ENCODE peak calls at places on chromosomes 2 and 18, in eight cellular contexts. One of them, this sample, is unnamed.
A peak's percentile ranks its signal among the peaks of the same experiment; 100 is the strongest.

GRCh38 chr2:228681426-228681825 is 499.9 kb upstream of the SPHKAP start:
- DNase-seq in fibroblast of lung: peak; percentile 79
- DNase-seq in CD8-positive, alpha-beta T cell: no peak
- DNase-seq in hepatocyte: peak; percentile 62
- DNase-seq in bronchial epithelial cell: peak; percentile 59
- DNase-seq in fibroblast of pulmonary artery: peak; percentile 76
- DNase-seq in AG04450: no peak
- DNase-seq in cardiac muscle cell: peak; percentile 81
- DNase-seq in this sample: no peak

GRCh38 chr18:58721586-58722160 is 50.4 kb downstream of the MALT1 start:
- DNase-seq in fibroblast of lung: no peak
- DNase-seq in CD8-positive, alpha-beta T cell: no peak
- DNase-seq in hepatocyte: no peak
- DNase-seq in bronchial epithelial cell: no peak
- DNase-seq in fibroblast of pulmonary artery: no peak
- DNase-seq in AG04450: no peak
- DNase-seq in cardiac muscle cell: no peak
- DNase-seq in this sample: no peak

GRCh38 chr2:197848602-197849001 is 44.2 kb downstream of the PLCL1 start:
- DNase-seq in fibroblast of lung: no peak
- DNase-seq in CD8-positive, alpha-beta T cell: no peak
- DNase-seq in hepatocyte: no peak
- DNase-seq in bronchial epithelial cell: no peak
- DNase-seq in fibroblast of pulmonary artery: no peak
- DNase-seq in AG04450: no peak
- DNase-seq in cardiac muscle cell: no peak
- DNase-seq in this sample: no peak

GRCh38 chr2:168490015-168490874 is 34.2 kb downstream of the CERS6 start:
- DNase-seq in fibroblast of lung: peak; percentile 49
- DNase-seq in CD8-positive, alpha-beta T cell: peak; percentile 26
- DNase-seq in hepatocyte: peak; percentile 44
- DNase-seq in bronchial epithelial cell: peak; percentile 63
- DNase-seq in fibroblast of pulmonary artery: peak; percentile 31
- DNase-seq in AG04450: no peak
- DNase-seq in cardiac muscle cell: peak; percentile 35
- DNase-seq in this sample: no peak

GRCh38 chr2:229539628-229540027 is 174.7 kb downstream of the DNER start:
- DNase-seq in fibroblast of lung: no peak
- DNase-seq in CD8-positive, alpha-beta T cell: no peak
- DNase-seq in hepatocyte: no peak
- DNase-seq in bronchial epithelial cell: peak; percentile 44
- DNase-seq in fibroblast of pulmonary artery: no peak
- DNase-seq in AG04450: no peak
- DNase-seq in cardiac muscle cell: peak; percentile 1
- DNase-seq in this sample: no peak

GRCh38 chr2:73053316-73054114 is 18.0 kb downstream of the SFXN5 start:
- DNase-seq in fibroblast of lung: peak; percentile 45
- DNase-seq in CD8-positive, alpha-beta T cell: no peak
- DNase-seq in hepatocyte: no peak
- DNase-seq in bronchial epithelial cell: no peak
- DNase-seq in fibroblast of pulmonary artery: no peak
- DNase-seq in AG04450: peak; percentile 11
- DNase-seq in cardiac muscle cell: no peak
- DNase-seq in this sample: no peak

GRCh38 chr2:10544252-10544651 is 96.1 kb upstream of the ODC1 start:
- DNase-seq in fibroblast of lung: no peak
- DNase-seq in CD8-positive, alpha-beta T cell: peak; percentile 45
- DNase-seq in hepatocyte: no peak
- DNase-seq in bronchial epithelial cell: no peak
- DNase-seq in fibroblast of pulmonary artery: no peak
- DNase-seq in AG04450: no peak
- DNase-seq in cardiac muscle cell: no peak
- DNase-seq in this sample: no peak

GRCh38 chr2:6650311-6650710 is 215.4 kb downstream of the CMPK2 start:
- DNase-seq in fibroblast of lung: no peak
- DNase-seq in CD8-positive, alpha-beta T cell: no peak
- DNase-seq in hepatocyte: no peak
- DNase-seq in bronchial epithelial cell: no peak
- DNase-seq in fibroblast of pulmonary artery: no peak
- DNase-seq in AG04450: no peak
- DNase-seq in cardiac muscle cell: no peak
- DNase-seq in this sample: no peak

GRCh38 chr2:96163768-96164429 is 18.7 kb upstream of the DUSP2 start:
- DNase-seq in fibroblast of lung: no peak
- DNase-seq in CD8-positive, alpha-beta T cell: peak; percentile 75
- DNase-seq in hepatocyte: no peak
- DNase-seq in bronchial epithelial cell: no peak
- DNase-seq in fibroblast of pulmonary artery: peak; percentile 18
- DNase-seq in AG04450: no peak
- DNase-seq in cardiac muscle cell: no peak
- DNase-seq in this sample: no peak

GRCh38 chr2:142586693-142587432 is 290.6 kb upstream of the KYNU start:
- DNase-seq in fibroblast of lung: no peak
- DNase-seq in CD8-positive, alpha-beta T cell: no peak
- DNase-seq in hepatocyte: no peak
- DNase-seq in bronchial epithelial cell: no peak
- DNase-seq in fibroblast of pulmonary artery: no peak
- DNase-seq in AG04450: no peak
- DNase-seq in cardiac muscle cell: no peak
- DNase-seq in this sample: no peak

GRCh38 chr2:40034801-40035200 is 255.7 kb upstream of the THUMPD2 start:
- DNase-seq in fibroblast of lung: no peak
- DNase-seq in CD8-positive, alpha-beta T cell: no peak
- DNase-seq in hepatocyte: no peak
- DNase-seq in bronchial epithelial cell: peak; percentile 46
- DNase-seq in fibroblast of pulmonary artery: no peak
- DNase-seq in AG04450: no peak
- DNase-seq in cardiac muscle cell: no peak
- DNase-seq in this sample: no peak

GRCh38 chr2:126448611-126449010 is 207.3 kb upstream of the GYPC start:
- DNase-seq in fibroblast of lung: no peak
- DNase-seq in CD8-positive, alpha-beta T cell: no peak
- DNase-seq in hepatocyte: no peak
- DNase-seq in bronchial epithelial cell: no peak
- DNase-seq in fibroblast of pulmonary artery: no peak
- DNase-seq in AG04450: no peak
- DNase-seq in cardiac muscle cell: no peak
- DNase-seq in this sample: no peak

GRCh38 chr2:217231212-217231611 is 371.3 kb upstream of the TNP1 start:
- DNase-seq in fibroblast of lung: no peak
- DNase-seq in CD8-positive, alpha-beta T cell: no peak
- DNase-seq in hepatocyte: no peak
- DNase-seq in bronchial epithelial cell: peak; percentile 29
- DNase-seq in fibroblast of pulmonary artery: peak; percentile 18
- DNase-seq in AG04450: no peak
- DNase-seq in cardiac muscle cell: no peak
- DNase-seq in this sample: no peak

GRCh38 chr2:75200140-75200985 is 1.0 kb upstream of the TACR1 start:
- DNase-seq in fibroblast of lung: peak; percentile 42
- DNase-seq in CD8-positive, alpha-beta T cell: no peak
- DNase-seq in hepatocyte: peak; percentile 35
- DNase-seq in bronchial epithelial cell: peak; percentile 21
- DNase-seq in fibroblast of pulmonary artery: peak; percentile 33
- DNase-seq in AG04450: no peak
- DNase-seq in cardiac muscle cell: peak; percentile 40
- DNase-seq in this sample: peak; percentile 72

GRCh38 chr2:671072-671471 is 6.1 kb downstream of the TMEM18 start:
- DNase-seq in fibroblast of lung: no peak
- DNase-seq in CD8-positive, alpha-beta T cell: no peak
- DNase-seq in hepatocyte: no peak
- DNase-seq in bronchial epithelial cell: no peak
- DNase-seq in fibroblast of pulmonary artery: no peak
- DNase-seq in AG04450: no peak
- DNase-seq in cardiac muscle cell: no peak
- DNase-seq in this sample: no peak

GRCh38 chr2:25825238-25825637 is 53.0 kb downstream of the ASXL2 start:
- DNase-seq in fibroblast of lung: no peak
- DNase-seq in CD8-positive, alpha-beta T cell: peak; percentile 24
- DNase-seq in hepatocyte: no peak
- DNase-seq in bronchial epithelial cell: peak; percentile 32
- DNase-seq in fibroblast of pulmonary artery: no peak
- DNase-seq in AG04450: no peak
- DNase-seq in cardiac muscle cell: no peak
- DNase-seq in this sample: no peak

GRCh38 chr18:39591647-39592046 is 2026.0 kb upstream of the CELF4 start:
- DNase-seq in fibroblast of lung: no peak
- DNase-seq in CD8-positive, alpha-beta T cell: no peak
- DNase-seq in hepatocyte: no peak
- DNase-seq in bronchial epithelial cell: peak; percentile 3
- DNase-seq in fibroblast of pulmonary artery: no peak
- DNase-seq in AG04450: no peak
- DNase-seq in cardiac muscle cell: no peak
- DNase-seq in this sample: no peak

GRCh38 chr2:61905372-61906186 is at the start of gene COMMD1:
- DNase-seq in fibroblast of lung: peak; percentile 67
- DNase-seq in CD8-positive, alpha-beta T cell: peak; percentile 81
- DNase-seq in hepatocyte: peak; percentile 87
- DNase-seq in bronchial epithelial cell: peak; percentile 63
- DNase-seq in fibroblast of pulmonary artery: peak; percentile 74
- DNase-seq in AG04450: no peak
- DNase-seq in cardiac muscle cell: peak; percentile 80
- DNase-seq in this sample: peak; percentile 83

GRCh38 chr18:77360315-77361186 is 110.9 kb downstream of the GALR1 start:
- DNase-seq in fibroblast of lung: no peak
- DNase-seq in CD8-positive, alpha-beta T cell: no peak
- DNase-seq in hepatocyte: no peak
- DNase-seq in bronchial epithelial cell: no peak
- DNase-seq in fibroblast of pulmonary artery: no peak
- DNase-seq in AG04450: no peak
- DNase-seq in cardiac muscle cell: no peak
- DNase-seq in this sample: no peak

GRCh38 chr2:151241224-151241623 is 20.4 kb downstream of the RBM43 start:
- DNase-seq in fibroblast of lung: no peak
- DNase-seq in CD8-positive, alpha-beta T cell: no peak
- DNase-seq in hepatocyte: no peak
- DNase-seq in bronchial epithelial cell: peak; percentile 65
- DNase-seq in fibroblast of pulmonary artery: peak; percentile 33
- DNase-seq in AG04450: no peak
- DNase-seq in cardiac muscle cell: no peak
- DNase-seq in this sample: no peak

GRCh38 chr2:30664761-30665358 is 142.4 kb downstream of the CAPN13 start:
- DNase-seq in fibroblast of lung: peak; percentile 95
- DNase-seq in CD8-positive, alpha-beta T cell: no peak
- DNase-seq in hepatocyte: peak; percentile 59
- DNase-seq in bronchial epithelial cell: peak; percentile 94
- DNase-seq in fibroblast of pulmonary artery: peak; percentile 81
- DNase-seq in AG04450: peak; percentile 87
- DNase-seq in cardiac muscle cell: peak; percentile 86
- DNase-seq in this sample: no peak

GRCh38 chr2:30663806-30664205 is 143.4 kb downstream of the CAPN13 start:
- DNase-seq in fibroblast of lung: no peak
- DNase-seq in CD8-positive, alpha-beta T cell: no peak
- DNase-seq in hepatocyte: no peak
- DNase-seq in bronchial epithelial cell: no peak
- DNase-seq in fibroblast of pulmonary artery: no peak
- DNase-seq in AG04450: no peak
- DNase-seq in cardiac muscle cell: no peak
- DNase-seq in this sample: no peak

GRCh38 chr2:30665761-30666306 is 141.4 kb downstream of the CAPN13 start:
- DNase-seq in fibroblast of lung: no peak
- DNase-seq in CD8-positive, alpha-beta T cell: no peak
- DNase-seq in hepatocyte: no peak
- DNase-seq in bronchial epithelial cell: no peak
- DNase-seq in fibroblast of pulmonary artery: no peak
- DNase-seq in AG04450: no peak
- DNase-seq in cardiac muscle cell: no peak
- DNase-seq in this sample: no peak

GRCh38 chr2:30663321-30663720 is 143.9 kb downstream of the CAPN13 start:
- DNase-seq in fibroblast of lung: no peak
- DNase-seq in CD8-positive, alpha-beta T cell: no peak
- DNase-seq in hepatocyte: no peak
- DNase-seq in bronchial epithelial cell: no peak
- DNase-seq in fibroblast of pulmonary artery: no peak
- DNase-seq in AG04450: no peak
- DNase-seq in cardiac muscle cell: no peak
- DNase-seq in this sample: no peak

DNA sequence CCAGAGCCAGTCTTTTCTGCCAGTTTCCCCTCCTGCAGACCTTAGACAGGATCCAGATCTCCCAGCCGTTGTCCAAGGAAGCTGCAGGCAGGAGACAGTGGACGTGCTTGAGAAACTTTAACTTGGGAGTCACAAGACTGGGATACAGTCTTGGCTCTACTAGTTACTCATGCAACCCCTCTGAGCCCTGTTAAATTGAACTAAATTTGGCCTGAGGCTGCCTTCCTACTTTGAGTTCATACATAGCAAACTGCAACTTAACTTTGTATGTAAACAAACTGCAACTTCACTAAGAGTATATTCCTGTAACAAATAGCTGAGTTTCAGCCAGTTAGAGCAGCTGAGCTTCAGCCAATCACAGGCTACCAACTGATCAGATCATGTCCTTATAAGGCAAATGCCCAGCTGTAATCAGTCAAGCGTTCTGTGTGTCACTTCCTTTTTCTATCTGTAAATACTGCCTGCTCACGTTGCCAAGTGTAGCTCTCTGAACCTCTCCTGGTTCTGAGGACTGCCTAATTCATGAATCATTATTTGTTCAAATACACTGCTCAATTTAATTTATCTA is 140.9 kb downstream of the CAPN13 start:
- DNase-seq in fibroblast of lung: peak; percentile 99
- DNase-seq in CD8-positive, alpha-beta T cell: no peak
- DNase-seq in hepatocyte: peak; percentile 53
- DNase-seq in bronchial epithelial cell: peak; percentile 100
- DNase-seq in fibroblast of pulmonary artery: peak; percentile 96
- DNase-seq in AG04450: peak; percentile 96
- DNase-seq in cardiac muscle cell: peak; percentile 90
- DNase-seq in this sample: no peak
- H3K4me3 ChIP-seq in fibroblast of lung: no peak overlapping the region
- H3K4me3 ChIP-seq in CD8-positive, alpha-beta T cell: no peak overlapping the region
- H3K4me3 ChIP-seq in hepatocyte: no peak overlapping the region
- H3K4me3 ChIP-seq in bronchial epithelial cell: no peak overlapping the region
- H3K4me3 ChIP-seq in fibroblast of pulmonary artery: no peak overlapping the region
- H3K4me3 ChIP-seq in AG04450: no peak overlapping the region
- H3K4me3 ChIP-seq in cardiac muscle cell: no peak overlapping the region
- H3K4me3 ChIP-seq in this sample: no peak overlapping the region

GRCh38 chr2:11749646-11750349 is 3.4 kb downstream of the LPIN1 start:
- DNase-seq in fibroblast of lung: peak; percentile 57
- DNase-seq in CD8-positive, alpha-beta T cell: no peak
- DNase-seq in hepatocyte: no peak
- DNase-seq in bronchial epithelial cell: no peak
- DNase-seq in fibroblast of pulmonary artery: no peak
- DNase-seq in AG04450: no peak
- DNase-seq in cardiac muscle cell: no peak
- DNase-seq in this sample: peak; percentile 47
- H3K4me3 ChIP-seq in fibroblast of lung: peak overlapping the region; percentile 73
- H3K4me3 ChIP-seq in CD8-positive, alpha-beta T cell: no peak overlapping the region
- H3K4me3 ChIP-seq in hepatocyte: no peak overlapping the region
- H3K4me3 ChIP-seq in bronchial epithelial cell: no peak overlapping the region
- H3K4me3 ChIP-seq in fibroblast of pulmonary artery: no peak overlapping the region
- H3K4me3 ChIP-seq in AG04450: no peak overlapping the region
- H3K4me3 ChIP-seq in cardiac muscle cell: no peak overlapping the region
- H3K4me3 ChIP-seq in this sample: no peak overlapping the region

GRCh38 chr2:206442516-206442853 is 847 bp upstream of the ADAM23 start:
- DNase-seq in fibroblast of lung: no peak
- DNase-seq in CD8-positive, alpha-beta T cell: no peak
- DNase-seq in hepatocyte: no peak
- DNase-seq in bronchial epithelial cell: no peak
- DNase-seq in fibroblast of pulmonary artery: no peak
- DNase-seq in AG04450: no peak
- DNase-seq in cardiac muscle cell: no peak
- DNase-seq in this sample: no peak
- H3K4me3 ChIP-seq in fibroblast of lung: peak overlapping the region; percentile 32
- H3K4me3 ChIP-seq in CD8-positive, alpha-beta T cell: no peak overlapping the region
- H3K4me3 ChIP-seq in hepatocyte: peak overlapping the region; percentile 29
- H3K4me3 ChIP-seq in bronchial epithelial cell: no peak overlapping the region
- H3K4me3 ChIP-seq in fibroblast of pulmonary artery: peak overlapping the region; percentile 48
- H3K4me3 ChIP-seq in AG04450: peak overlapping the region; percentile 62
- H3K4me3 ChIP-seq in cardiac muscle cell: peak overlapping the region; percentile 82
- H3K4me3 ChIP-seq in this sample: no peak overlapping the region

GRCh38 chr2:227529871-227530270 is 57.9 kb downstream of the AGFG1 start:
- DNase-seq in fibroblast of lung: no peak
- DNase-seq in CD8-positive, alpha-beta T cell: no peak
- DNase-seq in hepatocyte: no peak
- DNase-seq in bronchial epithelial cell: no peak
- DNase-seq in fibroblast of pulmonary artery: no peak
- DNase-seq in AG04450: no peak
- DNase-seq in cardiac muscle cell: no peak
- DNase-seq in this sample: no peak
- H3K4me3 ChIP-seq in fibroblast of lung: no peak overlapping the region
- H3K4me3 ChIP-seq in CD8-positive, alpha-beta T cell: no peak overlapping the region
- H3K4me3 ChIP-seq in hepatocyte: no peak overlapping the region
- H3K4me3 ChIP-seq in bronchial epithelial cell: no peak overlapping the region
- H3K4me3 ChIP-seq in fibroblast of pulmonary artery: no peak overlapping the region
- H3K4me3 ChIP-seq in AG04450: no peak overlapping the region
- H3K4me3 ChIP-seq in cardiac muscle cell: no peak overlapping the region
- H3K4me3 ChIP-seq in this sample: no peak overlapping the region